ENCODE peak calls at places on chromosomes 3 and 15, in nine cellular contexts. V, M, Z, X, A, Y, I, H and F are unnamed samples.
A peak's percentile ranks its signal among the peaks of the same experiment; 100 is the strongest.

GRCh38 chr3:37174532-37175126 is at the start of gene LRRFIP2:
- DNase-seq in V (no peak), M (no peak), Z (no peak), X (no peak), A (peak; percentile 56), Y (no peak), I (no peak), H (no peak), F (peak; percentile 11)

GRCh38 chr15:40114218-40114617 is 5.5 kb upstream of the BMF start:
- DNase-seq in V (no peak), M (no peak), Z (no peak), X (no peak), A (no peak), Y (no peak), I (no peak), H (no peak), F (no peak)

GRCh38 chr3:38616658-38617057 is 32.8 kb downstream of the SCN5A start:
- DNase-seq in V (peak; percentile 41), M (no peak), Z (no peak), X (no peak), A (no peak), Y (no peak), I (no peak), H (no peak), F (no peak)

GRCh38 chr3:159763466-159764210 is 225.0 kb upstream of the IL12A start:
- DNase-seq in V (peak; percentile 93), M (peak; percentile 50), Z (no peak), X (peak; percentile 82), A (peak; percentile 86), Y (peak; percentile 79), I (peak; percentile 61), H (peak; percentile 89), F (peak; percentile 99)

GRCh38 chr15:64697911-64698369 is 77.4 kb downstream of the RBPMS2 start:
- DNase-seq in V (no peak), M (no peak), Z (no peak), X (no peak), A (no peak), Y (no peak), I (no peak), H (no peak), F (no peak)

GRCh38 chr3:152047465-152047864 is 174.0 kb downstream of the SUCNR1 start:
- DNase-seq in V (no peak), M (no peak), Z (no peak), X (no peak), A (peak; percentile 77), Y (no peak), I (no peak), H (no peak), F (no peak)

GRCh38 chr15:63504979-63505841 is 817 bp downstream of the USP3 start:
- DNase-seq in V (peak; percentile 90), M (no peak), Z (peak; percentile 42), X (peak; percentile 21), A (peak; percentile 57), Y (peak; percentile 83), I (peak; percentile 76), H (peak; percentile 35), F (peak; percentile 37)

GRCh38 chr15:76988874-76989780 is 5.8 kb upstream of the PSTPIP1 start:
- DNase-seq in V (no peak), M (no peak), Z (no peak), X (no peak), A (no peak), Y (no peak), I (no peak), H (no peak), F (no peak)

GRCh38 chr3:4421121-4421520 is 45.9 kb downstream of the SUMF1 start:
- DNase-seq in V (no peak), M (no peak), Z (no peak), X (no peak), A (peak; percentile 43), Y (no peak), I (no peak), H (no peak), F (no peak)

GRCh38 chr15:99385865-99386264 is 134.6 kb downstream of the LRRC28 start:
- DNase-seq in V (peak; percentile 94), M (no peak), Z (no peak), X (no peak), A (peak; percentile 76), Y (no peak), I (no peak), H (no peak), F (no peak)

GRCh38 chr3:61173685-61174084 is 77.6 kb downstream of the FHIT start:
- DNase-seq in V (no peak), M (no peak), Z (no peak), X (no peak), A (no peak), Y (no peak), I (no peak), H (no peak), F (no peak)

GRCh38 chr3:197854596-197855343 is 63.7 kb downstream of the LRCH3 start:
- DNase-seq in V (no peak), M (no peak), Z (no peak), X (no peak), A (peak; percentile 76), Y (no peak), I (no peak), H (no peak), F (no peak)

GRCh38 chr3:95341314-95341713 is 1278.5 kb downstream of the NSUN3 start:
- DNase-seq in V (no peak), M (no peak), Z (no peak), X (no peak), A (no peak), Y (no peak), I (no peak), H (no peak), F (peak; percentile 74)

GRCh38 chr3:147793841-147794240 is 384.7 kb downstream of the ZIC1 start:
- DNase-seq in V (no peak), M (no peak), Z (no peak), X (no peak), A (no peak), Y (no peak), I (no peak), H (no peak), F (no peak)

GRCh38 chr3:169143471-169143870 is 520.0 kb downstream of the MECOM start:
- DNase-seq in V (no peak), M (no peak), Z (no peak), X (no peak), A (no peak), Y (no peak), I (no peak), H (no peak), F (no peak)

GRCh38 chr15:83538682-83539081 is 91.5 kb downstream of the SH3GL3 start:
- DNase-seq in V (no peak), M (no peak), Z (no peak), X (no peak), A (peak; percentile 0), Y (no peak), I (no peak), H (no peak), F (no peak)

GRCh38 chr3:111438283-111438682 is 103.7 kb upstream of the CD96 start:
- DNase-seq in V (no peak), M (no peak), Z (no peak), X (no peak), A (no peak), Y (no peak), I (no peak), H (no peak), F (no peak)